ENCODE peak calls at places on chromosomes 16 and 17, in five cellular contexts. I is CD4-positive, alpha-beta T cell; B is right atrium auricular region; H is brain microvascular endothelial cell; M is PC-3. O is an unnamed sample.

GRCh38 chr16:48367443-48368049 is 17.7 kb downstream of the SIAH1 start:
- DNase-seq in I (no peak), B (no peak), H (no peak), M (peak; percentile 20), O (no peak)

GRCh38 chr17:81436294-81436849 is 41.1 kb downstream of the BAHCC1 start:
- DNase-seq in I (no peak), B (no peak), H (no peak), M (no peak), O (no peak)

GRCh38 chr17:71446635-71447034 is 674.2 kb upstream of the SOX9 start:
- DNase-seq in I (no peak), B (no peak), H (no peak), M (peak; percentile 82), O (no peak)

GRCh38 chr17:18163528-18163927 is 20.1 kb upstream of the ALKBH5 start:
- DNase-seq in I (no peak), B (no peak), H (no peak), M (no peak), O (no peak)

GRCh38 chr16:64933890-64934289 is 188.0 kb downstream of the CDH11 start:
- DNase-seq in I (no peak), B (no peak), H (peak; percentile 41), M (no peak), O (no peak)

GRCh38 chr17:38958756-38959155 is 8.4 kb downstream of the FBXO47 start:
- DNase-seq in I (no peak), B (no peak), H (peak; percentile 51), M (no peak), O (no peak)

GRCh38 chr16:715448-716249 is 731 bp downstream of the METRN start:
- DNase-seq in I (no peak), B (no peak), H (no peak), M (no peak), O (no peak)

GRCh38 chr16:19876501-19877059 is 8.1 kb downstream of the GPRC5B start:
- DNase-seq in I (no peak), B (no peak), H (no peak), M (no peak), O (no peak)

GRCh38 chr17:11618861-11619566 is 20.7 kb downstream of the DNAH9 start:
- DNase-seq in I (no peak), B (no peak), H (no peak), M (peak; percentile 43), O (peak; percentile 35)

GRCh38 chr17:55332296-55333041 is 67.7 kb downstream of the HLF start:
- DNase-seq in I (no peak), B (no peak), H (no peak), M (no peak), O (peak; percentile 85)

GRCh38 chr16:31052131-31052530 is 18.8 kb downstream of the STX4 start:
- DNase-seq in I (no peak), B (peak; percentile 64), H (peak; percentile 93), M (peak; percentile 91), O (peak; percentile 46)

GRCh38 chr16:89360760-89361435 is 129.5 kb downstream of the ANKRD11 start:
- DNase-seq in I (peak; percentile 78), B (no peak), H (no peak), M (no peak), O (no peak)

GRCh38 chr16:13866073-13866472 is 53.9 kb upstream of the ERCC4 start:
- DNase-seq in I (peak; percentile 19), B (peak; percentile 65), H (peak; percentile 62), M (peak; percentile 76), O (peak; percentile 72)

GRCh38 chr16:55508271-55508921 is 476 bp upstream of the LPCAT2 start:
- DNase-seq in I (no peak), B (no peak), H (no peak), M (no peak), O (no peak)

GRCh38 chr17:17994271-17994670 is 21.6 kb downstream of the DRC3 start:
- DNase-seq in I (peak; percentile 15), B (no peak), H (no peak), M (peak; percentile 35), O (no peak)

GRCh38 chr16:81623365-81624102 is 155.6 kb upstream of the PLCG2 start:
- DNase-seq in I (peak; percentile 62), B (no peak), H (no peak), M (peak; percentile 54), O (no peak)

GRCh38 chr17:39231587-39232551 is 6.1 kb upstream of the STAC2 start:
- DNase-seq in I (peak; percentile 52), B (no peak), H (peak; percentile 34), M (peak; percentile 15), O (no peak)

GRCh38 chr16:57185446-57185944 is 344 bp downstream of the PSME3IP1 start:
- DNase-seq in I (peak; percentile 6), B (peak; percentile 71), H (peak; percentile 47), M (peak; percentile 64), O (peak; percentile 40)

GRCh38 chr16:86406056-86406455 is 104.3 kb upstream of the FOXF1 start:
- DNase-seq in I (no peak), B (no peak), H (no peak), M (no peak), O (no peak)

GRCh38 chr17:19876524-19877161 is 8.9 kb upstream of the ULK2 start:
- DNase-seq in I (peak; percentile 51), B (peak; percentile 70), H (no peak), M (no peak), O (peak; percentile 41)

GRCh38 chr16:58019866-58020538 is 5.6 kb upstream of the MMP15 start:
- DNase-seq in I (no peak), B (no peak), H (no peak), M (no peak), O (no peak)

GRCh38 chr17:18079543-18079942 is 8.2 kb upstream of the DRG2 start:
- DNase-seq in I (no peak), B (no peak), H (no peak), M (no peak), O (no peak)

GRCh38 chr17:32931686-32932085 is 3.7 kb downstream of the TMEM98 start:
- DNase-seq in I (no peak), B (no peak), H (no peak), M (peak; percentile 55), O (no peak)

GRCh38 chr17:17749921-17750320 is 68.7 kb downstream of the RAI1 start:
- DNase-seq in I (peak; percentile 26), B (no peak), H (peak; percentile 43), M (peak; percentile 42), O (peak; percentile 62)

GRCh38 chr17:43401293-43401692 is 2.5 kb downstream of the ARL4D start:
- DNase-seq in I (no peak), B (peak; percentile 66), H (peak; percentile 66), M (peak; percentile 87), O (no peak)

GRCh38 chr17:43398724-43399595 is at the start of gene ARL4D:
- DNase-seq in I (peak; percentile 76), B (peak; percentile 93), H (peak; percentile 64), M (peak; percentile 62), O (peak; percentile 81)

GRCh38 chr17:43402078-43402477 is 3.3 kb downstream of the ARL4D start:
- DNase-seq in I (no peak), B (no peak), H (no peak), M (no peak), O (no peak)

GRCh38 chr17:43402567-43402966 is 3.8 kb downstream of the ARL4D start:
- DNase-seq in I (no peak), B (no peak), H (no peak), M (no peak), O (no peak)

DNA sequence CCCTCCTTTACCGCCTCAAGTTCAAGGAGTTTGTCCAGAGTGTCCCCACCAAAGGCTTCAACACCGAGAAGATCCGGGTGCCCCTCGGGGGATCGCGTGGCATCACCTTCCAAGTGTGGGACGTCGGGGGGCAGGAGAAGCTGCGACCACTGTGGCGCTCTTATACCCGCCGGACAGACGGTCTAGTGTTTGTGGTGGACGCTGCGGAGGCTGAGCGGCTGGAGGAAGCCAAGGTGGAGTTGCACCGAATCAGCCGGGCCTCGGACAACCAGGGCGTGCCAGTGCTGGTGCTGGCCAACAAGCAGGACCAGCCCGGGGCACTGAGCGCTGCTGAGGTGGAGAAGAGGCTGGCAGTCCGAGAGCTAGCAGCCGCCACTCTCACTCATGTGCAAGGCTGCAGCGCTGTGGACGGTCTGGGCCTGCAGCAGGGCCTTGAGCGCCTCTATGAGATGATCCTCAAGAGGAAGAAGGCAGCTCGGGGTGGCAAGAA is 1.1 kb downstream of the ARL4D start:
- DNase-seq in I (no peak), B (no peak), H (no peak), M (no peak), O (no peak)
- H3K27ac ChIP-seq in I (no peak overlapping the region), B (peak overlapping the region; percentile 92), H (no peak overlapping the region), M (no peak overlapping the region), O (no peak overlapping the region)

DNA sequence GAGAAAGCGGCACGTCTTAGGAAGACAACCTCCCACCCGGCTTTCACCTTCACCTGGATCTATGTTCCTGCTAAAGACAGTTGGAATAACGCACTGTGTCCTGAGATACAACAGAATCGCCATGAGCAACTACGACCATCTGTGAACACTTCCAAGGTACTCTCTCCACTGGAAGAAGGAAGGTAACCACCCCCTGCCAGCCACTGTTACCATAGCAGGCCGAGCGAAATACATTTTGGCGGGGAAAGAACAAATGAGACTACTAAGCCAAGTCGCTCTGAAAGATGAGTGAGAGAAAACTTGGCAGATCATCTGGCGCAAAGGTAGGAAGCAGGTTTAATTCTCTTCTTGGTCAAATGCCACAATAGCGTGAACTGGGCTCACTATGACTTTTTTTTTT is 9.8 kb downstream of the CRK start:
- DNase-seq in I (no peak), B (no peak), H (no peak), M (no peak), O (no peak)
- H3K27ac ChIP-seq in I (no peak overlapping the region), B (no peak overlapping the region), H (no peak overlapping the region), M (no peak overlapping the region), O (no peak overlapping the region)

DNA sequence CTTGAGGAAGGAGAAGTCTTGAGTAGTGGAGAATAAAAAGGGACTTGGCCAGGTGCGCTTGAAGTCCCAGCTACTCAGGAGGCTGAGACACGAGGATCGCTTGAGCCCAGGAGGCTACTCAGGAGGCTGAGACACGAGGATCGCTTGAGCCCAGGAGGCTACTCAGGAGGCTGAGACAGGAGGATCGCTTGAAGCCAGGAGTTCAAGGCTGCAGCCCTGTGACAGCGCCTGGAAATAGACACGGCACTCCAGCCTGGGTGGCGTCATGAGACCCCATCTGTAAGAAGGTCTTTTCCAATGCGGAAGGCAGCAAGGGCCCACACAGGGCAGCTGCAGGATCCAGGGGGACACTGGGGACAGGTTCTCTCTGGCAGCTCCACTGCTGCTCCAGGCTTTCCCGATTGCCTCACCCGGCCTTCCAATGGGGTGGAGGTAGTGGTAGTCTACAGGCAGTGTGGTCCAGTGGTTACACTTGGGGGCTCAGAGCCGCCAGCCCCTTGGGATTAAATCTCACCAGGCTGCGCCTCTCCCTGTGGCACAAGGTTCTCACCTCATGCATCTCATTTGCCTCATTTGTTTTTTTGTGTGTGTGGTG is 143.4 kb downstream of the SEC14L1 start:
- DNase-seq in I (no peak), B (no peak), H (no peak), M (no peak), O (no peak)
- H3K27ac ChIP-seq in I (no peak overlapping the region), B (no peak overlapping the region), H (no peak overlapping the region), M (peak overlapping the region; percentile 96), O (no peak overlapping the region)

GRCh38 chr17:78716814-78717393 is 65.2 kb downstream of the CYTH1 start:
- DNase-seq in I (no peak), B (no peak), H (no peak), M (peak; percentile 59), O (peak; percentile 60)

GRCh38 chr17:78715000-78715771 is 66.9 kb downstream of the CYTH1 start:
- DNase-seq in I (no peak), B (no peak), H (no peak), M (no peak), O (no peak)

GRCh38 chr17:78717431-78717980 is 64.6 kb downstream of the CYTH1 start:
- DNase-seq in I (no peak), B (no peak), H (no peak), M (peak; percentile 47), O (no peak)

GRCh38 chr17:78715876-78716275 is 66.2 kb downstream of the CYTH1 start:
- DNase-seq in I (no peak), B (no peak), H (no peak), M (no peak), O (no peak)

GRCh38 chr17:78716292-78716691 is 65.8 kb downstream of the CYTH1 start:
- DNase-seq in I (no peak), B (no peak), H (no peak), M (no peak), O (no peak)
- H3K27ac ChIP-seq in I (peak overlapping the region; percentile 42), B (peak overlapping the region; percentile 82), H (no peak overlapping the region), M (no peak overlapping the region), O (no peak overlapping the region)